ENCODE peak calls at places on chromosomes 6 and 20, in six cellular contexts. One of them, this sample, is unnamed.

GRCh38 chr6:169253745-169254238 is at the start of gene THBS2:
- DNase-seq in neural progenitor cell: peak; percentile 65
- DNase-seq in OCI-LY7: no peak
- DNase-seq in GM23338: peak; percentile 56
- DNase-seq in GM23248: peak; percentile 84
- DNase-seq in PC-3: no peak
- DNase-seq in this sample: peak; percentile 43

GRCh38 chr6:44489912-44490604 is 102.6 kb downstream of the CDC5L start:
- DNase-seq in neural progenitor cell: no peak
- DNase-seq in OCI-LY7: no peak
- DNase-seq in GM23338: no peak
- DNase-seq in GM23248: peak; percentile 96
- DNase-seq in PC-3: peak; percentile 96
- DNase-seq in this sample: peak; percentile 68

GRCh38 chr6:149142924-149143429 is 174.5 kb upstream of the TAB2 start:
- DNase-seq in neural progenitor cell: no peak
- DNase-seq in OCI-LY7: no peak
- DNase-seq in GM23338: no peak
- DNase-seq in GM23248: no peak
- DNase-seq in PC-3: no peak
- DNase-seq in this sample: no peak

GRCh38 chr6:121666809-121667208 is 231.4 kb downstream of the GJA1 start:
- DNase-seq in neural progenitor cell: no peak
- DNase-seq in OCI-LY7: no peak
- DNase-seq in GM23338: no peak
- DNase-seq in GM23248: peak; percentile 86
- DNase-seq in PC-3: peak; percentile 78
- DNase-seq in this sample: peak; percentile 62

GRCh38 chr20:25057234-25058050 is 497 bp downstream of the ACSS1 start:
- DNase-seq in neural progenitor cell: peak; percentile 71
- DNase-seq in OCI-LY7: no peak
- DNase-seq in GM23338: peak; percentile 72
- DNase-seq in GM23248: peak; percentile 68
- DNase-seq in PC-3: peak; percentile 56
- DNase-seq in this sample: peak; percentile 82

GRCh38 chr20:10949930-10950783 is 276.4 kb upstream of the JAG1 start:
- DNase-seq in neural progenitor cell: no peak
- DNase-seq in OCI-LY7: no peak
- DNase-seq in GM23338: no peak
- DNase-seq in GM23248: no peak
- DNase-seq in PC-3: no peak
- DNase-seq in this sample: no peak

GRCh38 chr6:45256697-45257695 is 71.1 kb upstream of the RUNX2 start:
- DNase-seq in neural progenitor cell: no peak
- DNase-seq in OCI-LY7: no peak
- DNase-seq in GM23338: no peak
- DNase-seq in GM23248: peak; percentile 1
- DNase-seq in PC-3: no peak
- DNase-seq in this sample: no peak

GRCh38 chr6:4351506-4351852 is 216.1 kb upstream of the ECI2 start:
- DNase-seq in neural progenitor cell: no peak
- DNase-seq in OCI-LY7: no peak
- DNase-seq in GM23338: no peak
- DNase-seq in GM23248: no peak
- DNase-seq in PC-3: no peak
- DNase-seq in this sample: no peak

GRCh38 chr6:32554269-32554919 is 24.3 kb upstream of the HLA-DRB5 start:
- DNase-seq in neural progenitor cell: no peak
- DNase-seq in OCI-LY7: no peak
- DNase-seq in GM23338: no peak
- DNase-seq in GM23248: no peak
- DNase-seq in PC-3: no peak
- DNase-seq in this sample: no peak

GRCh38 chr6:1232578-1232977 is 79.3 kb upstream of the FOXQ1 start:
- DNase-seq in neural progenitor cell: no peak
- DNase-seq in OCI-LY7: no peak
- DNase-seq in GM23338: no peak
- DNase-seq in GM23248: no peak
- DNase-seq in PC-3: no peak
- DNase-seq in this sample: no peak

GRCh38 chr20:20003088-20003954 is 13.8 kb upstream of the NAA20 start:
- DNase-seq in neural progenitor cell: no peak
- DNase-seq in OCI-LY7: no peak
- DNase-seq in GM23338: no peak
- DNase-seq in GM23248: peak; percentile 52
- DNase-seq in PC-3: no peak
- DNase-seq in this sample: no peak

GRCh38 chr6:158536891-158537798 is 22.7 kb upstream of the TMEM181 start:
- DNase-seq in neural progenitor cell: peak; percentile 86
- DNase-seq in OCI-LY7: no peak
- DNase-seq in GM23338: peak; percentile 80
- DNase-seq in GM23248: peak; percentile 32
- DNase-seq in PC-3: peak; percentile 33
- DNase-seq in this sample: peak; percentile 70

GRCh38 chr20:24994470-24995368 is 2.2 kb upstream of the APMAP start:
- DNase-seq in neural progenitor cell: peak; percentile 84
- DNase-seq in OCI-LY7: peak; percentile 80
- DNase-seq in GM23338: peak; percentile 89
- DNase-seq in GM23248: peak; percentile 79
- DNase-seq in PC-3: peak; percentile 93
- DNase-seq in this sample: peak; percentile 84

GRCh38 chr6:130851026-130851425 is 23.8 kb downstream of the SMLR1 start:
- DNase-seq in neural progenitor cell: no peak
- DNase-seq in OCI-LY7: no peak
- DNase-seq in GM23338: no peak
- DNase-seq in GM23248: no peak
- DNase-seq in PC-3: no peak
- DNase-seq in this sample: no peak

GRCh38 chr6:124011180-124011579 is 207.5 kb downstream of the NKAIN2 start:
- DNase-seq in neural progenitor cell: no peak
- DNase-seq in OCI-LY7: no peak
- DNase-seq in GM23338: no peak
- DNase-seq in GM23248: no peak
- DNase-seq in PC-3: no peak
- DNase-seq in this sample: no peak

GRCh38 chr6:18457065-18457817 is 70.1 kb downstream of the RNF144B start:
- DNase-seq in neural progenitor cell: peak; percentile 11
- DNase-seq in OCI-LY7: no peak
- DNase-seq in GM23338: peak; percentile 28
- DNase-seq in GM23248: no peak
- DNase-seq in PC-3: no peak
- DNase-seq in this sample: no peak

GRCh38 chr6:43733471-43734293 is 36.3 kb upstream of the VEGFA start:
- DNase-seq in neural progenitor cell: no peak
- DNase-seq in OCI-LY7: peak; percentile 68
- DNase-seq in GM23338: no peak
- DNase-seq in GM23248: no peak
- DNase-seq in PC-3: no peak
- DNase-seq in this sample: no peak

GRCh38 chr6:146090474-146090873 is 61.6 kb downstream of the GRM1 start:
- DNase-seq in neural progenitor cell: no peak
- DNase-seq in OCI-LY7: no peak
- DNase-seq in GM23338: no peak
- DNase-seq in GM23248: peak; percentile 34
- DNase-seq in PC-3: peak; percentile 20
- DNase-seq in this sample: no peak

GRCh38 chr6:157644043-157644810 is 178.8 kb upstream of the SNX9 start:
- DNase-seq in neural progenitor cell: no peak
- DNase-seq in OCI-LY7: no peak
- DNase-seq in GM23338: no peak
- DNase-seq in GM23248: peak; percentile 66
- DNase-seq in PC-3: peak; percentile 28
- DNase-seq in this sample: no peak

GRCh38 chr6:45690846-45691245 is 313.1 kb upstream of the SUPT3H start:
- DNase-seq in neural progenitor cell: no peak
- DNase-seq in OCI-LY7: no peak
- DNase-seq in GM23338: no peak
- DNase-seq in GM23248: peak; percentile 49
- DNase-seq in PC-3: peak; percentile 71
- DNase-seq in this sample: no peak

GRCh38 chr6:12110523-12111154 is 98.5 kb downstream of the HIVEP1 start:
- DNase-seq in neural progenitor cell: no peak
- DNase-seq in OCI-LY7: no peak
- DNase-seq in GM23338: no peak
- DNase-seq in GM23248: no peak
- DNase-seq in PC-3: no peak
- DNase-seq in this sample: no peak

GRCh38 chr6:167532410-167533294 is 207.8 kb downstream of the TTLL2 start:
- DNase-seq in neural progenitor cell: no peak
- DNase-seq in OCI-LY7: no peak
- DNase-seq in GM23338: peak; percentile 61
- DNase-seq in GM23248: no peak
- DNase-seq in PC-3: no peak
- DNase-seq in this sample: no peak

GRCh38 chr6:113433506-113433991 is 423.6 kb upstream of the MARCKS start:
- DNase-seq in neural progenitor cell: no peak
- DNase-seq in OCI-LY7: no peak
- DNase-seq in GM23338: no peak
- DNase-seq in GM23248: peak; percentile 90
- DNase-seq in PC-3: peak; percentile 66
- DNase-seq in this sample: peak; percentile 67

GRCh38 chr6:137810554-137811120 is 56.4 kb upstream of the TNFAIP3 start:
- DNase-seq in neural progenitor cell: no peak
- DNase-seq in OCI-LY7: no peak
- DNase-seq in GM23338: no peak
- DNase-seq in GM23248: no peak
- DNase-seq in PC-3: no peak
- DNase-seq in this sample: no peak

GRCh38 chr6:137808836-137809315 is 58.2 kb upstream of the TNFAIP3 start:
- DNase-seq in neural progenitor cell: peak; percentile 5
- DNase-seq in OCI-LY7: no peak
- DNase-seq in GM23338: no peak
- DNase-seq in GM23248: no peak
- DNase-seq in PC-3: peak; percentile 19
- DNase-seq in this sample: peak; percentile 76

GRCh38 chr6:137806914-137807682 is 60.0 kb upstream of the TNFAIP3 start:
- DNase-seq in neural progenitor cell: no peak
- DNase-seq in OCI-LY7: no peak
- DNase-seq in GM23338: no peak
- DNase-seq in GM23248: no peak
- DNase-seq in PC-3: no peak
- DNase-seq in this sample: no peak

GRCh38 chr6:137805622-137806021 is 61.4 kb upstream of the TNFAIP3 start:
- DNase-seq in neural progenitor cell: no peak
- DNase-seq in OCI-LY7: no peak
- DNase-seq in GM23338: no peak
- DNase-seq in GM23248: no peak
- DNase-seq in PC-3: no peak
- DNase-seq in this sample: peak; percentile 38

DNA sequence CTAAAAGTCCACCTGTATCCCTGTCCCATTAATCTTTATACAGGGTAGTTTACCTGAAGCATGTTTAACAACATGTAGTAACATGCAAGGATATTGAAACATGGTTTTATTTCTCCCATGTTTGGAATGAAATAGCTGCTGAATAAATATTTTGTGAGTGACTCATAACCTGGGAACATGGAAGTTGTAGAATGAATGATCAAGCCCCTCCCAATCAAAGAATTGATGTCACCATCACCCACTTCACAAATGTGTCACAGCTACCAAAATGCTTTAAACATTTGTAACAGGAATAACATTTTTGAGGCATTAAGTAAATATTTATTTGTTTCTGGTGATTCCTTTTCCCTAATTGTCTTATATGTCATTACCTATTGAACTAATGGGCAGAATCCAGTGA is 58.9 kb upstream of the TNFAIP3 start:
- DNase-seq in neural progenitor cell: no peak
- DNase-seq in OCI-LY7: no peak
- DNase-seq in GM23338: no peak
- DNase-seq in GM23248: peak; percentile 79
- DNase-seq in PC-3: peak; percentile 91
- DNase-seq in this sample: no peak
- TF ChIP-seq EZH2phosphoT487 in neural progenitor cell: no peak
- TF ChIP-seq EZH2phosphoT487 in OCI-LY7: no peak
- TF ChIP-seq EZH2phosphoT487 in GM23338: no peak
- TF ChIP-seq EZH2phosphoT487 in GM23248: no peak
- TF ChIP-seq EZH2phosphoT487 in PC-3: no peak
- TF ChIP-seq EZH2phosphoT487 in this sample: no peak

DNA sequence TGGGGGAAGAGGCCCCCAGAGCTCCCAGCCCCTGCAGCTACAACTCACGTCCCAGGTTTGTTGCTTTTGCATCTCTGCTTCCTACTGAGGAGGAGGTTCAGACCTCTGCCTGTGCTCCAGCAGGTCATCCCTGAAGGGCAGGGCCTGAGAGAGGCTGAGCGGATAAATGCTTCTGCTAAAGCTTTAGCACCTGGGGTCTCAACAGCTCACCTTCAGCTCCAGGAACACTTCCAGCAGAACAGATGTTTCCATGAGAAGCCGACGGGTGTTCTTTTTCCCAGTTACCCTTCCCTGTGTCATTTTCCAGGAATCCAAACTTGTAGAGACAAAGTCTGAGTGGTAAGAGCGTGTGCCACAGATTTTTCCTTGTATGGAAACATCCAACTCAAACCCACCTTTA is 208.8 kb downstream of the TBC1D7 start:
- DNase-seq in neural progenitor cell: no peak
- DNase-seq in OCI-LY7: no peak
- DNase-seq in GM23338: no peak
- DNase-seq in GM23248: no peak
- DNase-seq in PC-3: no peak
- DNase-seq in this sample: no peak
- H2AFZ ChIP-seq in neural progenitor cell: no peak overlapping the region
- H2AFZ ChIP-seq in OCI-LY7: no peak overlapping the region
- H2AFZ ChIP-seq in GM23338: no peak overlapping the region
- H2AFZ ChIP-seq in GM23248: no peak overlapping the region
- H2AFZ ChIP-seq in PC-3: no peak overlapping the region
- H2AFZ ChIP-seq in this sample: no peak overlapping the region

GRCh38 chr6:91539451-91539850 is 952.6 kb upstream of the MAP3K7 start:
- DNase-seq in neural progenitor cell: no peak
- DNase-seq in OCI-LY7: no peak
- DNase-seq in GM23338: no peak
- DNase-seq in GM23248: no peak
- DNase-seq in PC-3: no peak
- DNase-seq in this sample: no peak

GRCh38 chr6:91534614-91535013 is 947.7 kb upstream of the MAP3K7 start:
- DNase-seq in neural progenitor cell: no peak
- DNase-seq in OCI-LY7: no peak
- DNase-seq in GM23338: peak; percentile 39
- DNase-seq in GM23248: no peak
- DNase-seq in PC-3: peak; percentile 18
- DNase-seq in this sample: no peak

GRCh38 chr6:91538622-91539021 is 951.8 kb upstream of the MAP3K7 start:
- DNase-seq in neural progenitor cell: no peak
- DNase-seq in OCI-LY7: no peak
- DNase-seq in GM23338: no peak
- DNase-seq in GM23248: no peak
- DNase-seq in PC-3: no peak
- DNase-seq in this sample: no peak
- TF ChIP-seq EZH2phosphoT487 in neural progenitor cell: no peak
- TF ChIP-seq EZH2phosphoT487 in OCI-LY7: no peak
- TF ChIP-seq EZH2phosphoT487 in GM23338: no peak
- TF ChIP-seq EZH2phosphoT487 in GM23248: no peak
- TF ChIP-seq EZH2phosphoT487 in PC-3: no peak
- TF ChIP-seq EZH2phosphoT487 in this sample: no peak

DNA sequence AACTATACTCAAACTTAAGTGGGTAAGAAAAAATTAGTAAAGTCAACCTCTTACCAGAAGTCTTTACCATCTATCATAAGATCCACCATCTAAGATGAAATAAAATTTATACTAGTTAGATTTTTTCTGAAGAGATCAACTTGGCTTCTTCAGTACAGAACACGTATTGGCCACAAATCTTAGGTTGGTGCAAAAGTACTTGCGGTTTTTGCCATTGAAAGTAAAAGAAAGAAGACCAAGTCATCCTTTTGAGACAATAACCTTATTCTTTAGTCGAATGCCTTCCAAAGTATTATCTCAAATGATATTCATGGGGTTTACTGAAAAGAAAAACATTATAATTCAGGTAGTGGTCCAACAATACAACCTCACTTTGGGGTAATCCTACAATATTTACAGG is 292.6 kb upstream of the PTCHD4 start:
- DNase-seq in neural progenitor cell: no peak
- DNase-seq in OCI-LY7: no peak
- DNase-seq in GM23338: no peak
- DNase-seq in GM23248: no peak
- DNase-seq in PC-3: no peak
- DNase-seq in this sample: no peak
- H2AFZ ChIP-seq in neural progenitor cell: no peak overlapping the region
- H2AFZ ChIP-seq in OCI-LY7: no peak overlapping the region
- H2AFZ ChIP-seq in GM23338: no peak overlapping the region
- H2AFZ ChIP-seq in GM23248: no peak overlapping the region
- H2AFZ ChIP-seq in PC-3: no peak overlapping the region
- H2AFZ ChIP-seq in this sample: no peak overlapping the region

This sample was measured in hepatocyte.